ENCODE peak calls at places on chromosomes 3 and 15, in eight cellular contexts. J, X, N, M, O, A, Q and U are unnamed samples.

GRCh38 chr3:127734754-127735473 is 62.2 kb downstream of the ABTB1 start:
- DNase-seq in O (no peak), X (peak; percentile 97), A (peak; percentile 43), J (peak; percentile 43), N (no peak), Q (no peak), M (no peak), U (peak; percentile 25)

GRCh38 chr15:57897870-57898269 is 167.6 kb downstream of the ALDH1A2 start:
- DNase-seq in N (no peak), X (no peak), O (no peak), J (no peak), M (no peak), A (no peak), Q (no peak), U (no peak)

GRCh38 chr15:70596354-70597055 is 166.9 kb downstream of the UACA start:
- DNase-seq in N (no peak), J (no peak), X (peak; percentile 92), O (no peak), M (no peak), Q (peak; percentile 71), A (peak; percentile 36), U (no peak)

GRCh38 chr3:54968546-54969172 is 40.8 kb upstream of the LRTM1 start:
- DNase-seq in X (peak; percentile 66), O (peak; percentile 53), M (no peak), Q (no peak), N (no peak), A (no peak), J (no peak), U (no peak)

GRCh38 chr3:43953814-43954241 is 263.1 kb downstream of the ABHD5 start:
- DNase-seq in M (no peak), N (no peak), A (peak; percentile 51), J (no peak), O (no peak), X (peak; percentile 37), Q (peak; percentile 16), U (no peak)

GRCh38 chr15:99250001-99250400 is 620 bp upstream of the TTC23 start:
- DNase-seq in J (peak; percentile 10), A (no peak), O (no peak), M (no peak), N (no peak), X (peak; percentile 13), Q (no peak), U (no peak)

GRCh38 chr3:30266536-30266935 is 339.9 kb upstream of the TGFBR2 start:
- DNase-seq in Q (no peak), X (peak; percentile 6), O (no peak), J (no peak), A (no peak), N (no peak), M (no peak), U (no peak)

GRCh38 chr3:135165260-135165659 is 370.2 kb downstream of the EPHB1 start:
- DNase-seq in O (no peak), J (no peak), Q (no peak), X (no peak), M (no peak), N (no peak), A (no peak), U (no peak)

GRCh38 chr15:87931584-87931983 is 325.0 kb downstream of the NTRK3 start:
- DNase-seq in J (no peak), A (no peak), M (no peak), N (no peak), Q (no peak), X (no peak), O (no peak), U (no peak)

GRCh38 chr3:124685481-124685880 is 44.8 kb upstream of the UMPS start:
- DNase-seq in J (no peak), Q (no peak), O (no peak), N (no peak), M (no peak), X (peak; percentile 75), A (no peak), U (no peak)

GRCh38 chr15:90838066-90838465 is 30.3 kb upstream of the FURIN start:
- DNase-seq in O (no peak), Q (no peak), M (no peak), A (no peak), N (no peak), J (no peak), X (no peak), U (no peak)

GRCh38 chr3:52534281-52535183 is 875 bp upstream of the NT5DC2 start:
- DNase-seq in N (peak; percentile 64), M (peak; percentile 20), Q (no peak), A (peak; percentile 55), J (peak; percentile 64), O (peak; percentile 60), X (peak; percentile 75), U (no peak)

GRCh38 chr3:58009749-58010535 is 1.7 kb downstream of the FLNB start:
- DNase-seq in M (no peak), X (peak; percentile 33), N (peak; percentile 66), O (no peak), J (peak; percentile 27), A (peak; percentile 77), Q (no peak), U (no peak)

GRCh38 chr3:156668073-156668763 is 6.2 kb upstream of the TIPARP start:
- DNase-seq in X (peak; percentile 62), O (no peak), M (no peak), J (no peak), A (no peak), Q (no peak), N (peak; percentile 23), U (no peak)

GRCh38 chr15:78280289-78281072 is 16.1 kb downstream of the DNAJA4 start:
- DNase-seq in M (no peak), A (no peak), J (no peak), N (no peak), Q (no peak), X (no peak), O (no peak), U (no peak)
- H3K27ac ChIP-seq in M (peak overlapping the region; percentile 56), A (no peak overlapping the region), J (no peak overlapping the region), N (no peak overlapping the region), Q (no peak overlapping the region), X (no peak overlapping the region), O (no peak overlapping the region), U (no peak overlapping the region)

GRCh38 chr3:48157215-48157840 is 30.9 kb downstream of the CDC25A start:
- DNase-seq in Q (peak; percentile 51), X (peak; percentile 30), N (no peak), J (no peak), O (no peak), M (no peak), A (no peak), U (no peak)

GRCh38 chr3:48155122-48155521 is 33.1 kb downstream of the CDC25A start:
- DNase-seq in Q (peak; percentile 69), N (no peak), X (peak; percentile 92), O (no peak), A (peak; percentile 56), M (no peak), J (peak; percentile 28), U (no peak)

DNA sequence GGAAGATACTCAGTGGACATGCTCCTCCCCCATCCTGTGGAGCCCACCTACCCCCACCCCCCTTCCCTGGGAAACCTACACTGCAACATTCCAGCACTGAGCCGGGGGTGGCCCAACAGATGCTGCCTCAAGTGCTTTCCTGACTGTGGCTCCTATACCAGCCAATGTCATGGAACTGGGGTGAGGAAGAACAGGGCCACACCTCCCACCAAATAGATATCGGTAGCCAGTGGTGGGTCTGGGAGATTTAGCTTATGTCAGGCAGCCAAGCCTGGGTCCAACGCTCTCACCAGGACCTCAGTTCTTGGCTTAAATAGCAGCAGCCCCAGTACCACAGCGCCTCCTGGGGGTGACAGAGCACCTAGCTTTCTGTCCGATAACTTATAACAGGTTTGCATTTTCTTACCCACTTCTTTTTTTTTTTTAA is 30.3 kb downstream of the CDC25A start:
- DNase-seq in A (peak; percentile 74), O (peak; percentile 84), N (peak; percentile 87), X (peak; percentile 75), M (peak; percentile 52), Q (peak; percentile 48), J (peak; percentile 46), U (peak; percentile 48)
- TF ChIP-seq EZH2phosphoT487 in A (no peak), O (no peak), N (no peak), X (no peak), M (no peak), Q (no peak), J (no peak), U (no peak)

GRCh38 chr3:140532793-140533330 is 145.0 kb upstream of the TRIM42 start:
- DNase-seq in Q (no peak), J (no peak), N (no peak), A (no peak), X (no peak), O (peak; percentile 57), M (no peak), U (no peak)
- H3K27ac ChIP-seq in Q (no peak overlapping the region), J (no peak overlapping the region), N (no peak overlapping the region), A (no peak overlapping the region), X (no peak overlapping the region), O (no peak overlapping the region), M (no peak overlapping the region), U (no peak overlapping the region)

GRCh38 chr3:59273976-59274375 is 224.2 kb upstream of the CFAP20DC start:
- DNase-seq in X (peak; percentile 88), N (no peak), J (no peak), Q (no peak), O (no peak), M (no peak), A (no peak), U (no peak)
- TF ChIP-seq EZH2phosphoT487 in X (no peak), N (no peak), J (no peak), Q (no peak), O (no peak), M (no peak), A (no peak), U (no peak)

GRCh38 chr15:40038267-40038653 is 721 bp downstream of the SRP14 start:
- DNase-seq in O (no peak), M (peak; percentile 50), X (peak; percentile 70), J (no peak), N (peak; percentile 48), A (no peak), Q (no peak), U (no peak)
- H3K27ac ChIP-seq in O (peak overlapping the region; percentile 88), M (peak overlapping the region; percentile 88), X (peak overlapping the region; percentile 92), J (peak overlapping the region; percentile 55), N (peak overlapping the region; percentile 90), A (peak overlapping the region; percentile 98), Q (peak overlapping the region; percentile 80), U (peak overlapping the region; percentile 67)